ENCODE peak calls at places on chromosome 4, in eight cellular contexts. N, A, S, T, D, U, E and Q are unnamed samples.

GRCh38 chr4:6008092-6008551 is 10.1 kb downstream of the C4orf50 start:
- DNase-seq in S (no peak), A (no peak), T (no peak), D (no peak), N (no peak), E (peak; percentile 46), U (no peak), Q (peak; percentile 44)

GRCh38 chr4:156773648-156774357 is 197.8 kb downstream of the PDGFC start:
- DNase-seq in T (no peak), E (no peak), D (no peak), N (no peak), A (no peak), U (peak; percentile 54), S (no peak), Q (no peak)

GRCh38 chr4:38128478-38129451 is 168.6 kb downstream of the PTTG2 start:
- DNase-seq in A (no peak), T (peak; percentile 32), E (no peak), D (peak; percentile 66), U (no peak), S (peak; percentile 48), N (no peak), Q (no peak)

GRCh38 chr4:169404959-169405358 is 134.2 kb upstream of the SH3RF1 start:
- DNase-seq in A (no peak), E (no peak), U (no peak), T (no peak), D (no peak), S (no peak), N (no peak), Q (no peak)

GRCh38 chr4:167339781-167340180 is 105.5 kb upstream of the SPOCK3 start:
- DNase-seq in D (no peak), T (no peak), S (no peak), E (no peak), A (no peak), N (no peak), U (no peak), Q (no peak)

GRCh38 chr4:189087981-189088380 is 852.7 kb upstream of the FRG1 start:
- DNase-seq in D (no peak), T (no peak), S (no peak), A (no peak), U (no peak), N (no peak), E (no peak), Q (no peak)

GRCh38 chr4:174669278-174669677 is 147.0 kb upstream of the HPGD start:
- DNase-seq in N (no peak), D (no peak), A (no peak), U (peak; percentile 88), S (no peak), E (no peak), T (peak; percentile 6), Q (no peak)

GRCh38 chr4:182179751-182180150 is 63.5 kb upstream of the TENM3 start:
- DNase-seq in A (no peak), D (no peak), T (no peak), U (no peak), E (no peak), S (no peak), N (no peak), Q (no peak)

GRCh38 chr4:109052699-109053656 is 249.5 kb downstream of the COL25A1 start:
- DNase-seq in N (no peak), T (no peak), D (no peak), U (no peak), E (no peak), A (no peak), S (no peak), Q (no peak)

GRCh38 chr4:156583265-156583664 is 388.3 kb downstream of the PDGFC start:
- DNase-seq in U (no peak), E (no peak), N (no peak), S (no peak), T (no peak), A (no peak), D (no peak), Q (no peak)

GRCh38 chr4:3611778-3612177 is 79.6 kb upstream of the LRPAP1 start:
- DNase-seq in N (no peak), T (no peak), A (no peak), D (no peak), U (no peak), E (peak; percentile 46), S (no peak), Q (no peak)

GRCh38 chr4:76095568-76095967 is 21.1 kb downstream of the ART3 start:
- DNase-seq in A (no peak), E (no peak), S (no peak), N (no peak), T (no peak), U (no peak), D (no peak), Q (no peak)

GRCh38 chr4:146214238-146214637 is at the start of gene REELD1:
- DNase-seq in D (no peak), S (no peak), E (no peak), T (no peak), A (no peak), N (no peak), U (no peak), Q (no peak)

GRCh38 chr4:46934731-46935130 is 25.7 kb upstream of the COX7B2 start:
- DNase-seq in D (no peak), U (no peak), E (no peak), S (no peak), T (no peak), N (no peak), A (no peak), Q (no peak)

GRCh38 chr4:7540216-7540615 is 105.5 kb upstream of the PSAPL1 start:
- DNase-seq in U (no peak), E (no peak), D (no peak), T (no peak), S (no peak), N (peak; percentile 35), A (no peak), Q (no peak)

GRCh38 chr4:138499627-138500026 is 257.5 kb upstream of the SLC7A11 start:
- DNase-seq in A (no peak), S (no peak), E (no peak), T (no peak), D (no peak), U (no peak), N (no peak), Q (no peak)

GRCh38 chr4:138500869-138501268 is 258.7 kb upstream of the SLC7A11 start:
- DNase-seq in E (no peak), A (no peak), N (no peak), S (no peak), D (no peak), U (no peak), T (no peak), Q (no peak)

GRCh38 chr4:138492178-138492577 is 250.0 kb upstream of the SLC7A11 start:
- DNase-seq in T (no peak), A (no peak), D (no peak), S (no peak), N (no peak), E (no peak), U (no peak), Q (no peak)

DNA sequence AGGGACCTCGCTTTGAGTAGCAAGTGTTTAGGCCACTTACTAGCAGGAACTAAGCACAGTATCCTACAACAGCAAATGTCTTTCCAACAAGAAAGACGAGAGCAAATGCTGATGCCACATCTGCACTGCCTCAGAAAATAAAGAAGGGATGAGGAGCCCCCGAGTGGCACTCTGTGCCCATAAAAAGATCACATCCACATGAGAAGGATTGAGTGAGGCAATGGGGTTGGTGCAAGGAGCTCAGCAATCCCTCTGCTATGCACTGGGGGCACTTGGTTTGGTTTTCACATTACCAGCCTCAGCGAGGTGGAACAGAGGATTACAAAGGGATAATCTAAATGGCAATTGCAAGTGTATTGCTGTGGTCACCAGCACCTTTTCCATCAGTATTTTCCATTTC is 252.8 kb upstream of the SLC7A11 start:
- DNase-seq in T (peak; percentile 71), N (no peak), S (no peak), E (no peak), D (no peak), A (no peak), U (peak; percentile 11), Q (peak; percentile 2)
- TF ChIP-seq CTCF in T (peak; percentile 23), N (no peak), S (no peak), E (peak; percentile 18), D (peak; percentile 22), A (no peak), U (peak; percentile 35), Q (no peak)

DNA sequence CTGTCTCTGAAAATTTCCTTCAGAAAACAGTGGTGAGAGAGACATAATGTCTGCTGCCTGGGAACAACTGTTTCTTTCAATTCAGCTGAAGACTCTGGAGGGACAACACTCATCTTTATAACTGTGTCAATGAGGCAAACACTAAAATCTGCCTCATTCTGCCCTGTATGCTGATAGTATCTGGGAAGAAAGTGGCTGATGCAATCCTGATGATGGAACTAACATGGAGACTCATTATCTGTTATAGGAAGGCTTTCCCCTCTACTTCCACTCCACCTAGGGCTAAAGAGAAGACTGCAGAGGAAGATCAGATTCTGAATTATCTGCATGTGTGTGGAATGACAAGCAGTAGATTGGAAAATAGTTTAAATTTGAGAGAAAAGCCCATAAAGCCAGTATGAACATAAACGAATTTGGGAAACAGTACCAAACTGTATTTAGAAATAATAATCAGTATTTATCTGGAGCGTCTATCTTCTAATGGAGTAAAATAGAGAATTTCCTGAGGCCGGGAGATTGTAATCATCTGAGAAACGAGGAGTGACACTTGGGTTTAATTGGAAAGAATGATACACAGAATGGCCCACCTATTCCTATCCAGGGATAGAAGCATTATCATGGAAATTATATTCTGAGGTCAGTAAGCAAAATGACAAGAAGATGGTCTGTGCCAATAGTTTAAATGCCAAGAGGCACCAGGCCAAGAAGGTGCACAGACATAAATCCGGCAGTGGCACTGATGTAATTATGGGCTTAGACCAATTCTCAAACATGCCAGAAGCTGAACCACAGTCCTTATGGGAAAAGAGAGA is 85.4 kb downstream of the SHISA3 start:
- DNase-seq in D (no peak), S (no peak), A (no peak), E (no peak), U (no peak), N (no peak), T (no peak), Q (no peak)
- TF ChIP-seq CTCF in D (no peak), S (no peak), A (no peak), E (no peak), U (no peak), N (no peak), T (no peak), Q (no peak)

GRCh38 chr4:144611850-144612249 is 34.1 kb upstream of the HHIP start:
- DNase-seq in U (no peak), E (no peak), T (peak; percentile 13), A (no peak), S (no peak), D (peak; percentile 44), N (no peak), Q (peak; percentile 5)
- TF ChIP-seq CTCF in U (peak; percentile 78), E (peak; percentile 23), T (no peak), A (no peak), S (no peak), D (peak; percentile 44), N (peak; percentile 8), Q (peak; percentile 35)

DNA sequence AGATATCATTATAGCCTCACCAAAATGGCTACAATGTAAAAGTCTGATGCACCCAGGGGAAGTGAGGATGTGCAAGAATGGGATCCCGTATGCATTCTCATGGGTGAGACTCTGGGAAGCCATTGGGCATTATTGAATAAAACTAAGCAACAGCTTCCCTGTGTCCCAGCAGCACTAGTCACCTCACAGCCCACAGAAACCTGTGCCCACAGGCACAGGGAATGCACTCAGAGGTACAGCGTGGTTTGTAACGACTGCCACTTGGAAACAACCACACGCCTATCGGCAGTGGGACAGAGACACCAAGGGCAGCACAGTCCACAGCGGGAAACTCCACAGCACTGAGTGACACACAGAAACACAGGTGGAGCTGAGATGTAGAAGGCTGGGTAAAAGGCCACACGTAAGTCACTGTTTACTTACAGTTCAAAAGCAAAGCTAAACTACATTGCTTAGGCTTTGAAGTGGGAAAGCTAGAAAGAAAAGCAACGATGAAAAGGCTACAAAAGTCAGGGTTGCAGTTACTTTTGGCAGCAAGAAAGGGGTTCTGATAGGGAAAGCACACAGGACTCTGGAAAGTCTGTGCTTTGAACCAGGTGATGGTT is 69.2 kb downstream of the HAUS3 start:
- DNase-seq in S (no peak), U (no peak), N (no peak), E (no peak), D (no peak), A (no peak), T (no peak), Q (no peak)
- TF ChIP-seq CTCF in S (no peak), U (no peak), N (no peak), E (no peak), D (no peak), A (no peak), T (no peak), Q (no peak)